ENCODE peak calls at places on chromosomes 13 and 19, in five cellular contexts. O is neural progenitor cell, Z is cardiac muscle cell, B is H9, K is neural crest cell. W is an unnamed sample.

GRCh38 chr13:48155850-48156249 is 60.9 kb upstream of the MED4 start:
- DNase-seq in O (no peak), Z (peak), B (no peak), K (no peak), W (no peak)

GRCh38 chr19:38675611-38676010 is 28.2 kb downstream of the ACTN4 start:
- DNase-seq in O (no peak), Z (no peak), B (no peak), K (no peak), W (no peak)

GRCh38 chr19:46350758-46351159 is 3.9 kb downstream of the PPP5C start:
- DNase-seq in O (no peak), Z (no peak), B (no peak), K (no peak), W (no peak)

GRCh38 chr19:1833540-1833939 is 14.7 kb downstream of the REXO1 start:
- DNase-seq in O (no peak), Z (no peak), B (no peak), K (no peak), W (no peak)

GRCh38 chr13:44516771-44517170 is 59.4 kb downstream of the TSC22D1 start:
- DNase-seq in O (peak), Z (no peak), B (peak), K (no peak), W (no peak)

GRCh38 chr19:5838437-5839311 is 828 bp downstream of the FUT6 start:
- DNase-seq in O (no peak), Z (no peak), B (no peak), K (no peak), W (no peak)

GRCh38 chr13:99722931-99723330 is 221.7 kb downstream of the TM9SF2 start:
- DNase-seq in O (no peak), Z (no peak), B (no peak), K (no peak), W (no peak)

GRCh38 chr13:68023838-68024581 is 793.9 kb upstream of the PCDH9 start:
- DNase-seq in O (no peak), Z (no peak), B (peak), K (no peak), W (no peak)

GRCh38 chr13:41942462-41943094 is 18.3 kb downstream of the VWA8 start:
- DNase-seq in O (peak), Z (peak), B (peak), K (no peak), W (peak)

GRCh38 chr13:41411536-41411935 is 45.8 kb upstream of the RGCC start:
- DNase-seq in O (peak), Z (peak), B (peak), K (no peak), W (no peak)

GRCh38 chr19:13597625-13598024 is 91.3 kb upstream of the CACNA1A start:
- DNase-seq in O (peak), Z (peak), B (peak), K (peak), W (peak)

GRCh38 chr19:47609885-47610545 is 1.1 kb downstream of the BICRA start:
- DNase-seq in O (peak), Z (peak), B (peak), K (peak), W (peak)

GRCh38 chr19:18789422-18789832 is 1.7 kb downstream of the COMP start:
- DNase-seq in O (no peak), Z (no peak), B (peak), K (no peak), W (no peak)

GRCh38 chr19:10769533-10770491 is 51.9 kb downstream of the DNM2 start:
- DNase-seq in O (peak), Z (peak), B (no peak), K (no peak), W (no peak)

GRCh38 chr19:32863841-32864240 is 5.7 kb downstream of the SLC7A9 start:
- DNase-seq in O (no peak), Z (no peak), B (no peak), K (no peak), W (no peak)

GRCh38 chr13:72696590-72696989 is 30.8 kb downstream of the MZT1 start:
- DNase-seq in O (no peak), Z (peak), B (no peak), K (no peak), W (no peak)
- TF ChIP-seq CTCF in O (peak), Z (peak), B (no peak), K (peak), W (no peak)

GRCh38 chr19:35330475-35330874 is 1.5 kb downstream of the CD22 start:
- DNase-seq in O (no peak), Z (no peak), B (no peak), K (no peak), W (no peak)

GRCh38 chr19:35328851-35329285 is at the start of gene CD22:
- DNase-seq in O (no peak), Z (no peak), B (no peak), K (no peak), W (no peak)

GRCh38 chr19:35331551-35332214 is 2.7 kb downstream of the CD22 start:
- DNase-seq in O (no peak), Z (no peak), B (no peak), K (no peak), W (no peak)

GRCh38 chr19:35329323-35329722 is 336 bp downstream of the CD22 start:
- DNase-seq in O (no peak), Z (no peak), B (no peak), K (no peak), W (no peak)

GRCh38 chr19:35327642-35328041 is 1.3 kb upstream of the CD22 start:
- DNase-seq in O (peak), Z (no peak), B (peak), K (no peak), W (no peak)
- TF ChIP-seq CTCF in O (peak), Z (peak), B (peak), K (peak), W (no peak)

GRCh38 chr19:50536662-50537305 is 23.1 kb upstream of the ASPDH start:
- DNase-seq in O (no peak), Z (no peak), B (no peak), K (no peak), W (no peak)
- TF ChIP-seq CTCF in O (peak), Z (no peak), B (peak), K (no peak), W (no peak)

GRCh38 chr13:24012648-24013047 is 115.3 kb upstream of the C1QTNF9B start:
- DNase-seq in O (no peak), Z (no peak), B (no peak), K (no peak), W (no peak)
- TF ChIP-seq CTCF in O (no peak), Z (no peak), B (no peak), K (no peak), W (no peak)

GRCh38 chr13:85900521-85900920 is 101.3 kb upstream of the SLITRK6 start:
- DNase-seq in O (no peak), Z (no peak), B (no peak), K (no peak), W (no peak)

DNA sequence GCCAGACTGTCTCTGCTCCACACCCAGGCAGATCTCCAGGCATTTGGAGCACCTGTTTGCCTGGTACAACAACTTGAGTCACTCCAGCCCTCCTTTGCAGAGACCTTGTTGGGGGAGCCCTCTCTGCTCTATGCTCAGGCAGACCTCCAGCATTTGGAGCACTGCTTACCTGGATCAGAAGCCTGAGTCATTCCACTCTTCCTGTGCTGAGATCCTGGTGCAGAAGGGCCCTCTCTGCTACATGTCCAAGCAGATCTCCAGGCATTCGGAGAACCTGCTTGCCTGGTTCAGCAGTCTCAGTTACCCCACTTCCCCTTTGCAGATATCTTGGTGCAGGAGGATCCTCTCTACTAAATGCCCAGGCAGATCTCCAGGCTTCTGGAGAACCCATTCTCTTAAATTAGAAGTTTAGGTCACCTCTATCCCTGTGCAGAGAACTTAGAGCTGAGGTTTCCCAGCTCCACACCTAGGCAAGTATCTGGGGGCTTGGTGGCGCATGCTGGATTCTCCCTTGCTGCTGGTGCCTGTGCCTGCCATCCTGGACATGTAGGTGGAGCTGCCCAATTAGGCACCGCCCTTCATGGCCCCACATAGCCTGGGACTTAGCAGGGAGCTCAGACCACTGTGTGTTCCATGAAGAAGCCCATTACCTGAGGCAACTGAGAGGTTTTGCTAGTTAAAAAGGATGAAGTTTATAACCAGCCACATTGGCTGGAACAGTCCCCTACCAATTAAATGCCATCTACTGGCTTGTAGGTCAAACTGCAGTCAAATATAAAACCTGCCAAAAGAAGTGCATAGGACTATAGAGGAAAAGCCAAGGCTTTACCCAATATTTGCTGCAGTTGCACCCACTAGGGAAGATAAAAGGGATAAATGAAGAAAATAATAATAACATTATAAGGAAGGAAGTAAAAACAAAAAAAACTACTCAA is 97.6 kb upstream of the SLITRK6 start:
- DNase-seq in O (peak), Z (no peak), B (peak), K (no peak), W (no peak)
- TF ChIP-seq CTCF in O (peak), Z (no peak), B (peak), K (peak), W (peak)